ENCODE peak calls at places on chromosomes 16 and 17, in five cellular contexts. U is left lung, D is tibial nerve, I is sigmoid colon, P is colonic mucosa. G is an unnamed sample.

GRCh38 chr17:80892019-80892855 is 99.4 kb upstream of the CHMP6 start:
- DNase-seq in U (peak), D (no peak), I (peak), P (peak), G (no peak)

GRCh38 chr17:48816438-48816773 is 623 bp downstream of the TTLL6 start:
- DNase-seq in U (no peak), D (no peak), I (no peak), P (no peak), G (no peak)

GRCh38 chr17:43338886-43339516 is 59.8 kb upstream of the ARL4D start:
- DNase-seq in U (peak), D (peak), I (peak), P (peak), G (peak)

GRCh38 chr16:62190426-62190825 is 154.2 kb upstream of the CDH8 start:
- DNase-seq in U (no peak), D (no peak), I (no peak), P (no peak), G (no peak)

GRCh38 chr17:61786088-61786487 is 77.2 kb downstream of the BRIP1 start:
- DNase-seq in U (no peak), D (no peak), I (no peak), P (no peak), G (no peak)

GRCh38 chr17:44842748-44843147 is 4.9 kb upstream of the HIGD1B start:
- DNase-seq in U (no peak), D (no peak), I (no peak), P (no peak), G (no peak)

GRCh38 chr16:56848955-56849689 is 15.9 kb upstream of the SLC12A3 start:
- DNase-seq in U (no peak), D (no peak), I (no peak), P (no peak), G (no peak)

GRCh38 chr17:49074851-49075540 is 57.6 kb upstream of the B4GALNT2 start:
- DNase-seq in U (no peak), D (no peak), I (no peak), P (no peak), G (no peak)

GRCh38 chr17:33375783-33376182 is 82.7 kb upstream of the ASIC2 start:
- DNase-seq in U (no peak), D (no peak), I (no peak), P (no peak), G (no peak)

GRCh38 chr16:15708096-15708495 is 58.1 kb downstream of the NDE1 start:
- DNase-seq in U (no peak), D (no peak), I (no peak), P (peak), G (no peak)

GRCh38 chr17:45940826-45941225 is 46.5 kb downstream of the MAPT start:
- DNase-seq in U (peak), D (no peak), I (peak), P (no peak), G (no peak)

GRCh38 chr16:72785886-72786285 is 262.0 kb downstream of the ZFHX3 start:
- DNase-seq in U (no peak), D (no peak), I (no peak), P (no peak), G (no peak)

GRCh38 chr17:7767425-7768021 is 50.0 kb downstream of the DNAH2 start:
- DNase-seq in U (no peak), D (no peak), I (no peak), P (no peak), G (no peak)

GRCh38 chr16:82061861-82062525 is 26.9 kb downstream of the HSD17B2 start:
- DNase-seq in U (no peak), D (no peak), I (no peak), P (no peak), G (no peak)

GRCh38 chr17:43211123-43211479 is 574 bp upstream of the TMEM106A start:
- DNase-seq in U (no peak), D (no peak), I (no peak), P (no peak), G (no peak)

GRCh38 chr16:79658301-79659001 is 57.9 kb upstream of the MAF start:
- DNase-seq in U (peak), D (no peak), I (no peak), P (no peak), G (no peak)

GRCh38 chr17:76078859-76079576 is at the start of gene ZACN:
- DNase-seq in U (no peak), D (no peak), I (no peak), P (no peak), G (no peak)

GRCh38 chr16:30659507-30660423 is 1.5 kb downstream of the FBRS start:
- DNase-seq in U (peak), D (no peak), I (peak), P (peak), G (peak)

GRCh38 chr17:80270836-80271235 is 10.2 kb downstream of the RNF213 start:
- DNase-seq in U (no peak), D (no peak), I (no peak), P (no peak), G (no peak)

GRCh38 chr17:39069114-39069756 is 82.2 kb downstream of the PLXDC1 start:
- DNase-seq in U (no peak), D (no peak), I (no peak), P (no peak), G (no peak)

GRCh38 chr17:75892556-75893224 is 4.1 kb downstream of the TRIM65 start:
- DNase-seq in U (no peak), D (no peak), I (peak), P (no peak), G (no peak)

GRCh38 chr16:56206951-56207350 is 15.7 kb downstream of the GNAO1 start:
- DNase-seq in U (no peak), D (no peak), I (no peak), P (no peak), G (no peak)

GRCh38 chr16:11386791-11387546 is 41.7 kb downstream of the RMI2 start:
- DNase-seq in U (no peak), D (no peak), I (no peak), P (no peak), G (peak)

GRCh38 chr17:40827746-40828453 is 5.5 kb upstream of the KRT10 start:
- DNase-seq in U (no peak), D (no peak), I (no peak), P (no peak), G (no peak)

GRCh38 chr17:77125432-77125901 is 15.3 kb upstream of the SEC14L1 start:
- DNase-seq in U (no peak), D (no peak), I (no peak), P (no peak), G (no peak)

GRCh38 chr16:58843675-58844074 is 109.6 kb upstream of the GOT2 start:
- DNase-seq in U (no peak), D (no peak), I (no peak), P (no peak), G (no peak)

GRCh38 chr17:76524598-76525512 is 12.7 kb downstream of the CYGB start:
- DNase-seq in U (no peak), D (no peak), I (no peak), P (peak), G (no peak)

GRCh38 chr16:88455610-88456355 is 2.7 kb downstream of the ZFPM1 start:
- DNase-seq in U (no peak), D (no peak), I (no peak), P (peak), G (peak)

GRCh38 chr16:88264641-88265285 is 118.0 kb upstream of the ZNF469 start:
- DNase-seq in U (peak), D (peak), I (peak), P (peak), G (peak)

GRCh38 chr17:42131232-42131631 is 8.6 kb downstream of the HSPB9 start:
- DNase-seq in U (no peak), D (no peak), I (no peak), P (no peak), G (no peak)

GRCh38 chr17:28344011-28344410 is 8.4 kb downstream of the TNFAIP1 start:
- DNase-seq in U (no peak), D (no peak), I (no peak), P (no peak), G (no peak)

GRCh38 chr17:82882715-82883446 is 43.1 kb upstream of the ZNF750 start:
- DNase-seq in U (peak), D (no peak), I (no peak), P (peak), G (peak)

GRCh38 chr17:50269477-50270429 is 4.5 kb upstream of the TMEM92 start:
- DNase-seq in U (peak), D (peak), I (peak), P (peak), G (peak)

GRCh38 chr16:54897930-54898329 is 32.7 kb upstream of the IRX5 start:
- DNase-seq in U (no peak), D (no peak), I (no peak), P (no peak), G (no peak)

GRCh38 chr17:63481488-63481870 is 4.6 kb downstream of the ACE start:
- DNase-seq in U (no peak), D (no peak), I (no peak), P (no peak), G (no peak)

GRCh38 chr17:8609910-8610309 is 20.6 kb downstream of the MYH10 start:
- DNase-seq in U (no peak), D (no peak), I (no peak), P (no peak), G (no peak)

GRCh38 chr16:50251375-50252081 is 14.8 kb upstream of the ADCY7 start:
- DNase-seq in U (peak), D (no peak), I (no peak), P (no peak), G (no peak)

GRCh38 chr16:4529085-4530060 is 9.2 kb downstream of the CDIP1 start:
- DNase-seq in U (no peak), D (no peak), I (no peak), P (no peak), G (no peak)

GRCh38 chr17:1180958-1181768 is 1.4 kb upstream of the ABR start:
- DNase-seq in U (no peak), D (no peak), I (no peak), P (no peak), G (peak)

DNA sequence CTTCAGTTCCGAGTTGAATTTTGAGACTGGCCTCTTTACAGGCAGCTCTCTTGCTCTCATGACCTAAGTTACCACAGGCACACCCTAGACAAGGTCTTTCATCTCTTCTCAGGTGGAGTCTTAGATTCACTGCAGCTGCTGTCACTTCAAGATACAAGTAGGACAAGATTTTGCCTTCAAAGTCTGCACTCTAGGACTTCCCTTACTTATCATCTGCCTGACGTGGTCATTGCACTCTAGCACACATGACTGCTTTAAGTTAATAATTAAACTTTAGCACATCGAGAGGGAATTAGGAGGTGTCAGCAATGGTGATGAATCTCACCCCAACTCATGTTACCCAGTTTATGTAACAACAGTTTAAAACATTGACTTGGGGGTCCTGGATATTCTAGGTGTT is 25.6 kb downstream of the RNF135 start:
- DNase-seq in U (no peak), D (no peak), I (no peak), P (no peak), G (no peak)
- TF ChIP-seq CTCF in U (no peak), D (no peak), I (no peak), P (no peak), G (no peak)

GRCh38 chr17:3962217-3963069 is 1.8 kb downstream of the ATP2A3 start:
- DNase-seq in U (no peak), D (no peak), I (no peak), P (no peak), G (no peak)
- TF ChIP-seq CTCF in U (no peak), D (no peak), I (no peak), P (no peak), G (no peak)

DNA sequence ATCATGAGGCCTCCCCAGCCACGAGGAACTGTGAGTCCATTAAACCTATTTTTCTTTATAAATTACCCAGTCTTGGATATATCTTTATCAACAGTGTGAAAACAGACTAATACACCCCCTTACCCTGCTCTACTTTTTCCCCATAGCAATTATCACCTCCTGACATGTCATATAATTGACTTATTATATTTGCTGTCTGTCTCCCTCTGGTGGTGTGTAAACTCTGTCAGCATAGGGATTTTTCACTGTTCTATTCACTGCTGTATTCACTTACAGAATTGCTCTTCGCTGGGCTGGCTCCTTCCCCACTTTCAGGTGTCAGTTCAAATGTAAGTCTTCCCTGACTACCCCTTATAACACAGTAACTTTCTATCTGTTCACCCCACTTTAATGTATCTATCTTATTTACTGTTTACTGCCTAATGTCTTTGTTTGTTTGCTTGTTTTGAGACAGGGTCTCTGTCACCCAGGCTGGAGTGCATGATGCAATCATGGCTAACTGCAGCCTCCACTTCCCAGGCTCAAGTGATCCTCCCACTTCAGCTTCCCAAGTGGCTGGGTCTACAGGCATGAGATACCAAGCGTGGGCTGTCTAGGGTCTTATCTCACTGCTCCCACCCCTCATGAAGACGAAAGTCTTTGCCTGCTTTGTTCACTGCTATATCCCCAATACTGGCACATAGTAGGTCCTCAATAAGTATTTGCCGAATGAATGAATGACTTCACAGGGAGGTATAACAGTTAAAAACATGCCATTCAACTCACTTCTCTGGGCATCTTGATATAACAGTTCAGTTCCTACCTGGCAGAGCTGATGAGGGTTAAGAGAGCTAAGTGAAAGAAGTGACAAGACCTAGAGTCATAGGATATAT is 52.4 kb upstream of the CDH3 start:
- DNase-seq in U (no peak), D (no peak), I (no peak), P (no peak), G (no peak)
- TF ChIP-seq CTCF in U (no peak), D (no peak), I (no peak), P (no peak), G (peak)

GRCh38 chr16:78505544-78506371 is 406.3 kb downstream of the WWOX start:
- DNase-seq in U (peak), D (peak), I (peak), P (peak), G (no peak)
- TF ChIP-seq CTCF in U (no peak), D (peak), I (peak), P (no peak), G (no peak)

DNA sequence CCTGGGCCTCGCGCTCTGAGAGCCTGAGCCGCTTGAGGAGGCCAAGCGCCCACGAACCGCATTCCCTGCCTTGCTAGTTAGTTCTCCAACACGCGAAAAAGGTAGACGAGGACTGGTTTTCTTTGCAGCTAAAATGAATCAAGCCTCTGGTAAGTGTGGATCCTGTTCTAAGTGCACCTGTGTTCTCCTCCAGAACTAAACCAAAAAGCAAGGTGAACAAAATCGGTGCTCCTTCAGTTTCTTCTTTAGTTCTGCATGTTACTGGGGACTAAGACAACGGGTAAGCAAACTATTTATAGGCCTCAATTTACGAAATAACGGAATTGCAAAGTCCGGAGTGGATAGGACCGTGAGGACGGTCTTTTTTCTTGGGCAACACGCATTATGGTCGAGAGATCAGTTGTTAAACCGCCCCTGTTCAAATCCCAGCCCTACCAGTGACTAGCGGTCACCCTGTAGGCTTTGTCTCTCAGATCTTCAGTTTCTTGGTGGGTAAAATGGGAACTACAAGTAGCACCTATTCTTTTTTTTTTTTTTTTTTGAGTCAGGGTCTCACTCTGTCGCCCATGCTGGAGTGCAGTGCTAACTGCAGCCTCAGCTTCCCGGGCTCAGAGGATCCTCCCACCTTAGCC is 993 bp upstream of the ANKRD11 start:
- DNase-seq in U (no peak), D (no peak), I (no peak), P (no peak), G (no peak)
- TF ChIP-seq CTCF in U (no peak), D (no peak), I (peak), P (no peak), G (peak)

DNA sequence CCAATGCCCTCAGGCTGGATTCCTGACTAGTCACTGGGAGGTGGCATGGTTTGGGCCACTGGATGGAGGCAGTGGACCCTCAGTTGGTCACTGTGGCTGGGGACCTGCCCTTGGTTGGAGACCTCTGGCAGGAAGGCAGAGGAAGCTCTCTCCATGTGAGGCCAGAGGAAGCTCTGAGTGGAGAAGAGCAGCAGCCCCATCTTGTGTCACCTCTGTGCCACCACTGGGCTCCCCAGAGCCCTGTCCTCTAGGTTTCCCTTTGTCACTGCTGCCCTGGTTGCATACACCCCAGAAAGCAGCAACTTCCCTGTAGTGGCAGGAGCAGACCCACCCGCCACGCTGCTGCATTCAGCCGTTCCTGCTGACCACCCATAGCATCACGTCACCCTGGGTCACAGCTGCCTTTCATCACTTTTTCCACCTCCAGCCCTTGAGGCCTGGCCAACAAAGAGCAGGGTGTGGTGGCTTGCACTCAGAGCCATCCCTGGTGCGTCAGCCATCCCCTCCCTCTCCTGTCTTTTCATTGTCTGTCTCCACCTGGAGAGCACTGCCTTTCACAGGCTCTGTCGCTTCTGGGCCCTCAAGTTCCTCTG is 11.9 kb downstream of the CTRL start:
- DNase-seq in U (no peak), D (no peak), I (no peak), P (no peak), G (no peak)
- TF ChIP-seq CTCF in U (no peak), D (no peak), I (no peak), P (no peak), G (no peak)

DNA sequence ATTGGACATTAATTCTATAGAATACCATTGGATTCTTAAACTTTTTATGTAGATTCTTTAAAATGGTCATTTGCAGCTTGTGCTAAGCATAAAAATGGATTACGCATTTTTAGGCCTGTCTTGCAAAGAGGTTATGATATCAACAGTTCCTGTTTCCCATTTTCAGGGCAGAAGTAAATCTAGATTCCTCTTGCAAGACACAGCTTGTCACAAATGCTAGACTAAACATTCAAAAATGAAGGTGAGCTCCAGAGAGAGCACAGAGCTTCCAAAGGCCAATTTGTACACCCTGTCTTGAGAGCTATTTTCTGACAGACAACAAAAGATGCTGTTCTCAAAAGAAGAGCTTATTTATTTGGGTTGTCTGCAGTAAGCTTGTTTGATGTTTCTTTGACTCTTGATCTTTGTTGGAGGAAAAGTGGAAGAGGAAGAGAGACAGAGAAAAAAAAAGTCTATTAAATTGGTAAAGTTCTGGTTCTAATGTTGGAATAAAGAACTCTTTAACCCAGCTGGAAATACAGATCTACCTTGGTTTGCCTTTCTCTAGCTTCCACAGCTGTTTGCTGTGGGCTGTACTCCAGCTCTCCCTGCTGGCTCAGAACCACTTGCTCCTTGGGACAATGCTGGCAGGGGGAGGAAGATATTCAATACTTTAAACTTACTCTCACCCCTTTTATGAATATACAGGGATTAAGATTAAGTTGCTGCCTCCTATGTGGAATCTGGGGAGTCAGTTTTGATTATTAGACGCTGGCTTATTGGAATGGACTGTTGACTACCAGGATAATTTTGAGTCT is 651.8 kb downstream of the CDH11 start:
- DNase-seq in U (no peak), D (no peak), I (no peak), P (no peak), G (no peak)
- TF ChIP-seq CTCF in U (no peak), D (no peak), I (no peak), P (no peak), G (no peak)

GRCh38 chr17:72560303-72561247 is 439.8 kb downstream of the SOX9 start:
- DNase-seq in U (peak), D (no peak), I (no peak), P (peak), G (peak)
- TF ChIP-seq CTCF in U (peak), D (peak), I (peak), P (peak), G (peak)

GRCh38 chr16:86093801-86094750 is 195.1 kb downstream of the IRF8 start:
- DNase-seq in U (peak), D (no peak), I (peak), P (no peak), G (no peak)
- TF ChIP-seq CTCF in U (no peak), D (no peak), I (no peak), P (no peak), G (no peak)

G was measured in glutamatergic neuron.